ENCODE peak calls at places on chromosomes 2 and 18, in five cellular contexts. Q, O, A, X and I are unnamed samples.
A peak's percentile ranks its signal among the peaks of the same experiment; 100 is the strongest.

GRCh38 chr2:180048256-180048655 is 41.2 kb upstream of the CWC22 start:
- DNase-seq in Q (no peak), O (peak; percentile 25), A (peak; percentile 72), X (no peak), I (no peak)

GRCh38 chr18:26777316-26778053 is 88.0 kb downstream of the AQP4 start:
- DNase-seq in Q (no peak), O (peak; percentile 6), A (peak; percentile 42), X (peak; percentile 50), I (no peak)

GRCh38 chr2:69926849-69927515 is 12.1 kb downstream of the MXD1 start:
- DNase-seq in Q (no peak), O (no peak), A (peak; percentile 82), X (no peak), I (no peak)

GRCh38 chr2:167293172-167293781 is 405.0 kb downstream of the XIRP2 start:
- DNase-seq in Q (no peak), O (peak; percentile 35), A (peak; percentile 18), X (peak; percentile 38), I (peak; percentile 67)

GRCh38 chr2:30078521-30078920 is 68.3 kb upstream of the YPEL5 start:
- DNase-seq in Q (no peak), O (no peak), A (peak; percentile 5), X (no peak), I (no peak)

GRCh38 chr2:179715196-179715595 is 146.2 kb downstream of the ZNF385B start:
- DNase-seq in Q (no peak), O (no peak), A (no peak), X (no peak), I (no peak)

GRCh38 chr2:16417711-16418110 is 247.9 kb downstream of the CYRIA start:
- DNase-seq in Q (no peak), O (no peak), A (no peak), X (no peak), I (no peak)

GRCh38 chr2:33437297-33437696 is 39.2 kb upstream of the RASGRP3 start:
- DNase-seq in Q (peak; percentile 18), O (peak; percentile 99), A (peak; percentile 87), X (no peak), I (no peak)

GRCh38 chr2:84782717-84783442 is 98.0 kb downstream of the TRABD2A start:
- DNase-seq in Q (no peak), O (no peak), A (no peak), X (no peak), I (no peak)

GRCh38 chr2:3487931-3488554 is 31.3 kb downstream of the ADI1 start:
- DNase-seq in Q (no peak), O (no peak), A (no peak), X (peak; percentile 16), I (no peak)

GRCh38 chr18:27823053-27823452 is 353.9 kb downstream of the CDH2 start:
- DNase-seq in Q (no peak), O (no peak), A (no peak), X (no peak), I (no peak)

GRCh38 chr18:62807406-62807805 is 92.1 kb downstream of the PHLPP1 start:
- DNase-seq in Q (no peak), O (no peak), A (no peak), X (no peak), I (no peak)

GRCh38 chr18:62809900-62810299 is 94.6 kb downstream of the PHLPP1 start:
- DNase-seq in Q (no peak), O (no peak), A (no peak), X (no peak), I (no peak)

GRCh38 chr18:62811674-62812073 is 96.3 kb downstream of the PHLPP1 start:
- DNase-seq in Q (no peak), O (no peak), A (no peak), X (no peak), I (no peak)

GRCh38 chr18:62810682-62811081 is 95.3 kb downstream of the PHLPP1 start:
- DNase-seq in Q (no peak), O (no peak), A (no peak), X (no peak), I (no peak)

GRCh38 chr18:62808116-62808515 is 92.8 kb downstream of the PHLPP1 start:
- DNase-seq in Q (no peak), O (no peak), A (no peak), X (no peak), I (no peak)
- TF ChIP-seq CTCF in Q (no peak), O (no peak), A (no peak), X (no peak), I (no peak)

GRCh38 chr2:26034597-26035067 is 748 bp downstream of the RAB10 start:
- DNase-seq in Q (no peak), O (no peak), A (no peak), X (no peak), I (no peak)
- TF ChIP-seq CTCF in Q (no peak), O (no peak), A (no peak), X (no peak), I (no peak)

DNA sequence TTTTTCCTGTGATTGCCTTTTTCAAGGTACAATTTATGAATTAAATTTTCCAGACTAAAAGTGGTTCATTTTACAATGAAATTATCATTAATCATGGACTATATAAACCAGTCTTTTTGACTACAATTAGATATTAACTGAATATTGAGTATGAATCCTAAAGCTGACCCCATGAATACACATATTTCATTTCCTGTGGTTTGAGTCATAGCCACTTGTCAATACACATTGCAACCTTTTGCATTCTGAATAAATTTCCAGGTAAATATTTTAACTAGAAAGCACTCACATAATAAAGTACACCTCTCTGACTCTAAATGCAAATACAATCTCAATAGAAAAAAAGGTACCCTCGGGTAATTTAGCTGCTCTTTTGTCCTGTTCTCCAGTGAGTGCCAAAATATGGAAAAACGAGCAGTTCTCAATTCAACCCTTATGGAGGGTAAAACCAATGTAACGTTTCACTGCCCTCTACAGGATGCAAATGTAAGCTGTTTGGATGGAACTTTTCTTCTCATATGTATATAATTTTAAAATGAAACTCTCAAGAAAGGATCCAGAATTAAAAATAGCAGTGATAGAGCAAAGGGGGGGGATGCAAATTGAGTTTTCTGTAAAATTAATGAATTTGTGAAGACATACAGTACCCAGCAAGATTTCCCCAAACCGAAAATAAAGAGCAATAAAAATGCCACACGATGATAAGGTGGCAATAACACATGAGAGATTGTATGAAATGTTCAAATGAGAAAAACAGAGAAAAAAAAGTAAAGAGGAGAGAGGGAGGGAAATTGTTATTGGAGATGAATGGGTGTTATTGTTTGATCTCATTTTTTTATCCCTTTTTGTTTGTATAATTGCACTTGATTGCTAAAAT is 1795.7 kb upstream of the PIK3C3 start:
- DNase-seq in Q (no peak), O (peak; percentile 28), A (peak; percentile 70), X (no peak), I (no peak)
- TF ChIP-seq CTCF in Q (peak; percentile 71), O (peak; percentile 63), A (peak; percentile 62), X (peak; percentile 79), I (peak; percentile 83)

GRCh38 chr2:59025157-59025757 is 784.1 kb upstream of the FANCL start:
- DNase-seq in Q (no peak), O (no peak), A (peak; percentile 44), X (peak; percentile 71), I (no peak)
- TF ChIP-seq CTCF in Q (peak; percentile 95), O (peak; percentile 66), A (peak; percentile 44), X (peak; percentile 93), I (peak; percentile 82)

GRCh38 chr2:237067985-237068576 is 17.6 kb upstream of the COPS8 start:
- DNase-seq in Q (no peak), O (no peak), A (peak; percentile 73), X (no peak), I (no peak)
- TF ChIP-seq CTCF in Q (no peak), O (no peak), A (no peak), X (no peak), I (peak; percentile 55)

GRCh38 chr18:11512096-11513030 is 97.0 kb upstream of the SLC35G4 start:
- DNase-seq in Q (no peak), O (no peak), A (peak; percentile 40), X (no peak), I (no peak)
- TF ChIP-seq CTCF in Q (peak; percentile 50), O (peak; percentile 13), A (no peak), X (peak; percentile 33), I (peak; percentile 77)

GRCh38 chr2:241670333-241671110 is 16.1 kb downstream of the DTYMK start:
- DNase-seq in Q (no peak), O (no peak), A (no peak), X (no peak), I (no peak)
- TF ChIP-seq CTCF in Q (no peak), O (no peak), A (no peak), X (no peak), I (no peak)

GRCh38 chr2:169782513-169782912 is 16.2 kb upstream of the SSB start:
- DNase-seq in Q (no peak), O (no peak), A (no peak), X (no peak), I (no peak)
- TF ChIP-seq CTCF in Q (no peak), O (no peak), A (no peak), X (peak; percentile 36), I (no peak)